ENCODE peak calls at places on chromosomes 5 and 9, in four cellular contexts. One of them, this sample, is unnamed.

GRCh38 chr5:88515881-88516819 is 247.5 kb upstream of the TMEM161B start:
- DNase-seq in GM12864: no peak
- DNase-seq in HFFc6: no peak
- DNase-seq in H9: no peak
- DNase-seq in this sample: no peak

GRCh38 chr5:95647886-95648860 is 1.6 kb downstream of the RFESD start:
- DNase-seq in HFFc6: no peak
- DNase-seq in GM12864: peak
- DNase-seq in H9: no peak
- DNase-seq in this sample: no peak

GRCh38 chr9:34994429-34995287 is 5.1 kb downstream of the DNAJB5 start:
- DNase-seq in GM12864: no peak
- DNase-seq in HFFc6: peak
- DNase-seq in H9: peak
- DNase-seq in this sample: peak

GRCh38 chr9:19473605-19474004 is 64.8 kb downstream of the ACER2 start:
- DNase-seq in GM12864: no peak
- DNase-seq in HFFc6: no peak
- DNase-seq in H9: no peak
- DNase-seq in this sample: no peak

GRCh38 chr9:126379661-126380365 is 53.2 kb downstream of the MVB12B start:
- DNase-seq in H9: peak
- DNase-seq in HFFc6: peak
- DNase-seq in GM12864: no peak
- DNase-seq in this sample: no peak

GRCh38 chr9:21465859-21466518 is 16.1 kb downstream of the IFNE start:
- DNase-seq in GM12864: peak
- DNase-seq in H9: no peak
- DNase-seq in HFFc6: peak
- DNase-seq in this sample: peak

GRCh38 chr5:156640751-156641241 is 209.3 kb upstream of the PPP1R2B start:
- DNase-seq in HFFc6: peak
- DNase-seq in GM12864: no peak
- DNase-seq in H9: no peak
- DNase-seq in this sample: peak

GRCh38 chr5:39201795-39202593 is 17.4 kb downstream of the FYB1 start:
- DNase-seq in GM12864: no peak
- DNase-seq in HFFc6: no peak
- DNase-seq in H9: no peak
- DNase-seq in this sample: no peak

GRCh38 chr9:1077616-1078015 is 27.5 kb downstream of the DMRT2 start:
- DNase-seq in HFFc6: no peak
- DNase-seq in H9: no peak
- DNase-seq in GM12864: no peak
- DNase-seq in this sample: no peak

GRCh38 chr9:87223397-87224246 is 274.0 kb upstream of the DAPK1 start:
- DNase-seq in H9: no peak
- DNase-seq in GM12864: no peak
- DNase-seq in HFFc6: peak
- DNase-seq in this sample: no peak

GRCh38 chr5:37582202-37582601 is 203.1 kb downstream of the WDR70 start:
- DNase-seq in H9: no peak
- DNase-seq in GM12864: no peak
- DNase-seq in HFFc6: no peak
- DNase-seq in this sample: no peak

GRCh38 chr5:158922263-158922592 is 177.5 kb downstream of the EBF1 start:
- DNase-seq in GM12864: no peak
- DNase-seq in H9: no peak
- DNase-seq in HFFc6: no peak
- DNase-seq in this sample: no peak

GRCh38 chr5:126490167-126490937 is 67.1 kb downstream of the GRAMD2B start:
- DNase-seq in HFFc6: no peak
- DNase-seq in H9: peak
- DNase-seq in GM12864: no peak
- DNase-seq in this sample: peak

GRCh38 chr9:109903515-109904138 is 123.6 kb downstream of the PALM2AKAP2 start:
- DNase-seq in H9: peak
- DNase-seq in GM12864: no peak
- DNase-seq in HFFc6: peak
- DNase-seq in this sample: peak

GRCh38 chr5:125485003-125485641 is 738.7 kb upstream of the ZNF608 start:
- DNase-seq in H9: no peak
- DNase-seq in HFFc6: peak
- DNase-seq in GM12864: no peak
- DNase-seq in this sample: peak

GRCh38 chr5:126777257-126777973 is 479 bp downstream of the LMNB1 start:
- DNase-seq in HFFc6: peak
- DNase-seq in H9: peak
- DNase-seq in GM12864: no peak
- DNase-seq in this sample: peak

GRCh38 chr5:74127377-74128338 is 501.7 kb downstream of the ARHGEF28 start:
- DNase-seq in HFFc6: peak
- DNase-seq in H9: no peak
- DNase-seq in GM12864: no peak
- DNase-seq in this sample: no peak

GRCh38 chr5:135254183-135254582 is 144.8 kb downstream of the MACROH2A1 start:
- DNase-seq in H9: no peak
- DNase-seq in HFFc6: no peak
- DNase-seq in GM12864: no peak
- DNase-seq in this sample: no peak

GRCh38 chr5:142508630-142509425 is 177.1 kb downstream of the FGF1 start:
- DNase-seq in H9: no peak
- DNase-seq in HFFc6: no peak
- DNase-seq in GM12864: no peak
- DNase-seq in this sample: no peak

GRCh38 chr9:131635285-131635684 is 90.0 kb downstream of the PRRT1B start:
- DNase-seq in H9: peak
- DNase-seq in GM12864: no peak
- DNase-seq in HFFc6: peak
- DNase-seq in this sample: peak

GRCh38 chr5:167587768-167588167 is 703.7 kb upstream of the WWC1 start:
- DNase-seq in GM12864: no peak
- DNase-seq in H9: peak
- DNase-seq in HFFc6: peak
- DNase-seq in this sample: peak

GRCh38 chr5:30850871-30851270 is 342.6 kb upstream of the CDH6 start:
- DNase-seq in H9: no peak
- DNase-seq in GM12864: no peak
- DNase-seq in HFFc6: no peak
- DNase-seq in this sample: no peak

GRCh38 chr5:19406576-19407365 is 581.2 kb downstream of the CDH18 start:
- DNase-seq in HFFc6: no peak
- DNase-seq in H9: no peak
- DNase-seq in GM12864: no peak
- DNase-seq in this sample: no peak

GRCh38 chr5:40367260-40367659 is 312.5 kb upstream of the PTGER4 start:
- DNase-seq in HFFc6: peak
- DNase-seq in GM12864: no peak
- DNase-seq in H9: no peak
- DNase-seq in this sample: no peak